ENCODE peak calls at places on chromosomes 13 and 19, in seven cellular contexts. Y is IMR-90, D is GM12878, X is H1, I is HepG2, N is K562, S is HCT116. M is an unnamed sample.

GRCh38 chr19:11963566-11964355 is 1.1 kb upstream of the ZNF763 start:
- DNase-seq in Y (peak), D (peak), X (peak), I (peak), N (peak), S (no peak), M (no peak)

GRCh38 chr19:13056052-13056660 is 46.5 kb downstream of the LYL1 start:
- DNase-seq in Y (peak), D (no peak), X (peak), I (no peak), N (no peak), S (peak), M (no peak)

GRCh38 chr19:50835785-50836542 is 2.6 kb upstream of the KLK15 start:
- DNase-seq in Y (peak), D (peak), X (peak), I (peak), N (peak), S (peak), M (peak)

GRCh38 chr19:48393559-48394330 is at the start of gene GRIN2D:
- DNase-seq in Y (peak), D (no peak), X (peak), I (no peak), N (peak), S (no peak), M (peak)

GRCh38 chr19:18100710-18101109 is 3.1 kb downstream of the MAST3 start:
- DNase-seq in Y (no peak), D (no peak), X (peak), I (peak), N (peak), S (no peak), M (no peak)

GRCh38 chr13:91236182-91236581 is 111.3 kb upstream of the MIR17HG start:
- DNase-seq in Y (no peak), D (no peak), X (no peak), I (no peak), N (no peak), S (no peak), M (no peak)

GRCh38 chr13:110314516-110315245 is 7.6 kb downstream of the COL4A2 start:
- DNase-seq in Y (no peak), D (no peak), X (no peak), I (no peak), N (no peak), S (no peak), M (no peak)

GRCh38 chr13:114112231-114112825 is 20.1 kb downstream of the RASA3 start:
- DNase-seq in Y (peak), D (no peak), X (no peak), I (no peak), N (no peak), S (no peak), M (no peak)

GRCh38 chr13:75738841-75739240 is 102.7 kb downstream of the LMO7 start:
- DNase-seq in Y (no peak), D (no peak), X (no peak), I (no peak), N (no peak), S (no peak), M (no peak)

GRCh38 chr13:28494861-28495585 is at the start of gene FLT1:
- DNase-seq in Y (peak), D (no peak), X (peak), I (no peak), N (peak), S (no peak), M (no peak)

GRCh38 chr19:3350014-3350663 is 16.2 kb upstream of the NFIC start:
- DNase-seq in Y (peak), D (no peak), X (no peak), I (peak), N (no peak), S (no peak), M (no peak)

GRCh38 chr13:65594255-65594654 is 1635.9 kb downstream of the PCDH9 start:
- DNase-seq in Y (peak), D (no peak), X (no peak), I (no peak), N (no peak), S (no peak), M (no peak)

GRCh38 chr19:8988204-8988603 is 22.0 kb downstream of the MUC16 start:
- DNase-seq in Y (no peak), D (no peak), X (peak), I (no peak), N (peak), S (peak), M (peak)

GRCh38 chr19:30001794-30002193 is 59.8 kb downstream of the URI1 start:
- DNase-seq in Y (peak), D (no peak), X (no peak), I (peak), N (no peak), S (no peak), M (peak)

DNA sequence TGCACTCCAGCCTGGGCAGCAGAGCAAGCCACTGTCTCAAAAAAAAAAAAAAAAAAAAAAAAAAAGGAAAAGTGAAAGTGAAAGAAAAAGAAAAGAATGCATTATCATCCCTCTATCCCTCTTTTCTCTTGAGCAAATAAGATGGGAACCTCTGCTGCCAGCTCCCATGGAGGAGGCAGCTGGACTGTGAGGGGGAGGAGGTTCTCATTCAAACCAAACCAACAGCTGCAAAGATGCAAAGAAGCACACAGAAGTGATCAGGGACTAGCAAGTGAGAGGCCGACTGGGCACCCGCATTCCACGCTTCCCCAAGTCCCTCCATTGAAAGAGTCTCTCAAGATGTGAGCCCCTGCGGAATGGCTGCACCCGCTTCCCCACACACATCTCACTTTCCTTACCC is 63.5 kb downstream of the TSHZ3 start:
- DNase-seq in Y (peak), D (no peak), X (no peak), I (no peak), N (no peak), S (no peak), M (no peak)
- TF ChIP-seq CEBPB in Y (no peak), D (no peak), X (no peak), I (no peak), N (no peak), S (no peak), M (no peak)

DNA sequence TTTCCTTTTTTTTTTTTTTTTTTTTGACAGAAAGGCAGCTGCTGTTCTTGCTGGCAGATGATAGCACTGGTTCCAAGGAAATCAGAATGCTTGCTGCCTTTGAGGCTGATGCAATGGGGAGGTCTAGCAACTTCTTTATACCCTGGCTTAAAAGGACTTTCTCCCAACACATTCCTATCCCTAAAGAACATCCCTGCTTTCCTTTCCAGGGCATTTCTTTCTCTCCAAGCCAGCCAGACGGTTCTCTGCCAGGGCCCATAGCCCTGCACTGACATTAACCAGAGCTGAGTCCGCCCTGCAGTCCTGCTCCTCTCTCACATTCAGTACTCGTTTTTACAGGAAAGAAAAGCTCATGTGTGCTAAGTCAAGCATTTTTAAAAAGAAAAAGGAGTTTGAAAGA is 133.8 kb upstream of the WASF3 start:
- DNase-seq in Y (peak), D (no peak), X (no peak), I (no peak), N (no peak), S (no peak), M (no peak)
- TF ChIP-seq CEBPB in Y (peak), D (no peak), X (no peak), I (no peak), N (no peak), S (no peak), M (no peak)

DNA sequence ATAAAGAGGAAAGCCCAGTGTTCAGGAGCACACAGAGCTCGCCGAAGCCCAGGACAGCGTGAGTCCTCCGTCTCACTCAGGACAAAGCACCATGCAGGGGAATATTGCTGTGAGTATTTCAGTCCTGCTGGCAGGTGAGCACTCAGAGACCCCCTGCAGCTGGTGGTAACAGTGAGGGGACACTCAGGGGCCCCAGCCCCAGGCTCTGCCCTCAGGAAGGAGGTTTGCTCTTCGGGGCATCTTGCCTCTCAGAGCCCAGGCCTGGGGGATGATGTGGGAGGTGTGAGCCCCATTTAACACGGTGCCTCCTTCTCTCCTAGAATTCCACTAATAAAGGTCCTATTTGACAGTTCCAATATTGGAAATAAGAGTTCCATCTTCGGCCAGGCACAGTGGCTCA is 14.8 kb downstream of the LILRA1 start:
- DNase-seq in Y (no peak), D (no peak), X (no peak), I (no peak), N (no peak), S (no peak), M (no peak)
- TF ChIP-seq CEBPB in Y (no peak), D (no peak), X (no peak), I (no peak), N (no peak), S (no peak), M (no peak)

GRCh38 chr19:58330458-58330857 is 3.7 kb downstream of the ZSCAN22 start:
- DNase-seq in Y (peak), D (no peak), X (no peak), I (no peak), N (peak), S (no peak), M (peak)
- TF ChIP-seq CEBPB in Y (no peak), D (no peak), X (no peak), I (no peak), N (no peak), S (no peak), M (no peak)

DNA sequence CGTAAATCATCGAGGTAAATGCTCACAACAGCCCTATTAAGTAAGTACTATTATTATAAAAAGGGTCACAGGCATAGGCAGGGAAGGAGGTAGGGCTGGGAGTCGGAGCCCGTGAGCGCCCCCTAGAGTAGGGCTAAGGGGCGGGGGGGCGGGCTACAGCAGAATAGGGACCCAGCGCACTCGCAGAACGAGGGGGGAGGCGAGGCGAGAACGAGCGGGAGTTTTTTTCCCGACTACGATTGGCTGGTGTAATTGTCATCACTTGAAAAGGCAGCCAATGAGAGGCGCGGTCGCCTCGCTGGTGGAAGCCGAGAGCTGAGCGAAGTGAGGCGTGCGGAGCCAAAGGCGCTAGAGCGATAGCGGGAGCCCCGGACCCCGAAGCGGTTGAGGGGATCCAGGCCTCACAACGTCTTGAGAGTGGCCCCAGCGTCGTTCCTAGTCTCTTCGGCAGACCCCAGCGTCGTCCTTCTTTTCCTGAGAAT is 24.2 kb downstream of the KEAP1 start:
- DNase-seq in Y (peak), D (no peak), X (peak), I (peak), N (peak), S (peak), M (peak)
- TF ChIP-seq CEBPB in Y (no peak), D (no peak), X (no peak), I (no peak), N (no peak), S (no peak), M (no peak)

GRCh38 chr19:14526423-14526822 is 3.0 kb upstream of the TECR start:
- DNase-seq in Y (no peak), D (no peak), X (no peak), I (no peak), N (no peak), S (no peak), M (no peak)

GRCh38 chr19:14528419-14529253 is 758 bp upstream of the TECR start:
- DNase-seq in Y (no peak), D (no peak), X (no peak), I (no peak), N (no peak), S (no peak), M (no peak)

GRCh38 chr19:14530005-14530348 is 583 bp downstream of the TECR start:
- DNase-seq in Y (no peak), D (no peak), X (no peak), I (no peak), N (no peak), S (no peak), M (peak)

GRCh38 chr19:14529254-14530004 is at the start of gene TECR:
- DNase-seq in Y (peak), D (peak), X (peak), I (peak), N (peak), S (peak), M (peak)

DNA sequence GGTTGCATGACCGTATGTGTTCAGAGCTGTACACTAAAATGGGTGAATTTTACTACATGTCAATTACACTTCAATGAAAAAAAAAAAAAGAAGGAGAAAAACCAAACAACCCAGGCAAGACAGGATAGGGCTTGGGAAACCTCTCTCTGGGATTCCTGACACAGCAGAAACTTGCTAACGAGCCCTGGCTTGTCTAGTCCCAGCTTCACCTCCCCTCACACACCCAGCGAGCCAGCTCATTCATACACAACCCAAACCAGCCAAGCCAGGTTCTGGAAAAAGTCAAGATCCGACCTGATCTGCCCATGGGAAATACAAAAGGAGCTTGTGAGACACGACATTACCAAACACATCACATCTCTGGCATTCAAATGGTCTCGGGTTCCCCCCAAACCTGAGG is 3.7 kb upstream of the TECR start:
- DNase-seq in Y (no peak), D (no peak), X (no peak), I (no peak), N (no peak), S (no peak), M (no peak)
- TF ChIP-seq CEBPB in Y (no peak), D (no peak), X (no peak), I (no peak), N (no peak), S (no peak), M (no peak)

GRCh38 chr13:32659736-32660135 is 73.5 kb downstream of the PDS5B start:
- DNase-seq in Y (peak), D (no peak), X (no peak), I (no peak), N (no peak), S (no peak), M (no peak)
- TF ChIP-seq CEBPB in Y (no peak), D (no peak), X (no peak), I (no peak), N (no peak), S (no peak), M (no peak)